ENCODE peak calls at places on chromosome 19, in nine cellular contexts. C, Y, M, G, S, Z, W, T and X are unnamed samples.

GRCh38 chr19:1259206-1259872 is 9.8 kb upstream of the CIRBP start:
- DNase-seq in T (peak), W (peak), C (peak), S (peak), G (peak), Y (peak), M (no peak), Z (peak), X (peak)

GRCh38 chr19:54803410-54803809 is at the start of gene KIR2DL4:
- DNase-seq in Y (no peak), Z (no peak), T (no peak), C (no peak), M (no peak), W (no peak), G (no peak), S (no peak), X (no peak)

GRCh38 chr19:37979547-37980082 is 72.6 kb downstream of the SIPA1L3 start:
- DNase-seq in S (no peak), Z (no peak), G (no peak), T (no peak), M (no peak), Y (peak), W (no peak), C (peak), X (no peak)

GRCh38 chr19:34173145-34173956 is 1.0 kb downstream of the LSM14A start:
- DNase-seq in G (peak), Y (peak), W (peak), Z (peak), M (no peak), S (peak), C (no peak), T (peak), X (peak)

GRCh38 chr19:7888145-7888825 is at the start of gene LRRC8E:
- DNase-seq in Y (peak), W (peak), G (no peak), S (peak), M (no peak), Z (peak), C (peak), T (no peak), X (peak)

GRCh38 chr19:2538096-2538757 is 62.3 kb downstream of the GADD45B start:
- DNase-seq in C (no peak), W (no peak), M (no peak), T (no peak), G (no peak), Z (peak), S (no peak), Y (no peak), X (no peak)

GRCh38 chr19:21566073-21566472 is 60.7 kb downstream of the ZNF429 start:
- DNase-seq in W (no peak), S (no peak), T (no peak), G (no peak), Z (no peak), C (no peak), Y (no peak), M (no peak), X (no peak)

GRCh38 chr19:48350856-48351255 is 12.9 kb downstream of the TMEM143 start:
- DNase-seq in S (no peak), T (no peak), W (no peak), Y (no peak), G (no peak), M (no peak), Z (no peak), C (no peak), X (no peak)

GRCh38 chr19:47239152-47239551 is 8.2 kb upstream of the BBC3 start:
- DNase-seq in W (no peak), C (no peak), M (no peak), Y (no peak), S (no peak), Z (no peak), T (no peak), G (no peak), X (peak)

GRCh38 chr19:17989425-17990094 is 18.4 kb upstream of the ARRDC2 start:
- DNase-seq in C (no peak), S (no peak), W (no peak), T (no peak), Y (no peak), G (no peak), Z (no peak), M (no peak), X (no peak)

GRCh38 chr19:30046522-30046921 is 104.5 kb downstream of the URI1 start:
- DNase-seq in S (peak), G (no peak), T (no peak), M (no peak), C (no peak), Y (no peak), Z (peak), W (no peak), X (peak)

GRCh38 chr19:15195987-15196682 is 4.7 kb downstream of the NOTCH3 start:
- DNase-seq in C (peak), W (no peak), M (no peak), Z (no peak), S (no peak), T (no peak), Y (peak), G (no peak), X (no peak)

GRCh38 chr19:13835791-13836723 is 40.8 kb downstream of the ZSWIM4 start:
- DNase-seq in T (no peak), C (peak), Y (no peak), Z (no peak), W (no peak), M (no peak), G (peak), S (no peak), X (peak)

GRCh38 chr19:48678201-48678600 is 5.4 kb upstream of the NTN5 start:
- DNase-seq in Z (no peak), G (no peak), W (peak), Y (peak), C (no peak), T (no peak), M (no peak), S (no peak), X (no peak)

GRCh38 chr19:31214997-31215396 is 134.2 kb downstream of the TSHZ3 start:
- DNase-seq in S (no peak), C (no peak), Y (no peak), M (no peak), W (no peak), Z (peak), T (no peak), G (no peak), X (peak)

GRCh38 chr19:38877781-38878574 is at the start of gene RINL:
- DNase-seq in T (no peak), Z (no peak), M (no peak), S (no peak), G (peak), W (no peak), Y (peak), C (peak), X (no peak)

GRCh38 chr19:45782162-45782623 is at the start of gene DMPK:
- DNase-seq in M (no peak), G (peak), S (no peak), Y (no peak), C (no peak), T (peak), W (peak), Z (no peak), X (peak)

GRCh38 chr19:1107655-1108261 is 4.0 kb downstream of the GPX4 start:
- DNase-seq in Y (no peak), M (no peak), T (no peak), S (peak), W (no peak), C (no peak), Z (no peak), G (no peak), X (no peak)

GRCh38 chr19:1825909-1826556 is 14.0 kb upstream of the ATP8B3 start:
- DNase-seq in W (peak), G (peak), S (peak), Y (peak), C (peak), Z (peak), M (no peak), T (peak), X (peak)

GRCh38 chr19:55160128-55160985 is 2.8 kb upstream of the TNNI3 start:
- DNase-seq in S (peak), T (peak), W (peak), C (peak), Z (peak), Y (peak), M (peak), G (peak), X (peak)

GRCh38 chr19:31232220-31232619 is 117.0 kb downstream of the TSHZ3 start:
- DNase-seq in G (no peak), Y (no peak), W (peak), C (no peak), M (peak), T (no peak), S (no peak), Z (peak), X (peak)

GRCh38 chr19:9431475-9431874 is 3.9 kb downstream of the ZNF266 start:
- DNase-seq in T (peak), Z (peak), Y (no peak), S (no peak), G (no peak), M (no peak), W (no peak), C (no peak), X (peak)

GRCh38 chr19:55247621-55248099 is 11.2 kb downstream of the PPP6R1 start:
- DNase-seq in M (no peak), T (peak), C (peak), Z (peak), W (peak), Y (no peak), S (peak), G (peak), X (peak)

GRCh38 chr19:6828698-6829633 is 56.5 kb downstream of the VAV1 start:
- DNase-seq in S (no peak), W (no peak), M (no peak), Z (no peak), G (no peak), Y (no peak), T (no peak), C (no peak), X (peak)
- H3K4me3 ChIP-seq in S (no peak), W (no peak), M (no peak), Z (no peak), G (no peak), Y (no peak), T (no peak), C (no peak), X (no peak)

GRCh38 chr19:5913739-5914357 is at the start of gene CAPS:
- DNase-seq in Y (peak), S (peak), Z (peak), M (peak), C (peak), G (peak), W (peak), T (no peak), X (peak)
- TF ChIP-seq CTCF in Y (no peak), S (no peak), Z (no peak), M (no peak), C (no peak), G (no peak), W (no peak), T (no peak), X (no peak)

DNA sequence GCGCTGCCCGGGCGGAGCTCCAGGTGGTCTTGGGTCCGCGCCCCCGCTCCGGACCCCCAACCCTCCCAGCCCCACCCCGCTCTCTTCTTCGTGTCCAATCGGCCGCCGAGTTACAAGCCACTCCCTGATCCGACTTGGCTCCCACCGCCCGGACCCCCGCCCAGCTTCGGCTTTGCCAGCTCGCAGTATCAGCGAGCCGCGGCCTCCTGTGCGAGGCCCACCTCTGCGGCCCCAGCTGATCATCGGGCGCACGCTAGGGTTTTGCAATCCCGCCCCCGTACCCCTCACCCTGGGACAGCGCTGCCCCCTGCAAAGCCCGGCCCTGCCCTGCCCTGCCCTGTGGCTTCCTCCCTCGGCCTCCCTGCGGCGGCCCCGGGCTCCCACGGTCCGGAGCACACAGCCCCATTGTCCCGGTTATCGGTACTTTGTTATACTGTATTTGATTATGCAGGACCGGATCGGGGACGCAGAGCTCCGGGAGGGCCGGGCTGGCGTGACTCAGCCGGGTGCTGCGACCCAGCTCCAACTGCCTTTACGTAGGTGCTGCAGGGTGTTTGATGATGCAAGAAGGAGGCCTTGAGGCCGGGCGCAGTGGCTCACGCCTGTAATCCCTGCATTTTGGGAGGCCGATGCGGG is 597 bp upstream of the LPAR2 start:
- DNase-seq in W (no peak), G (no peak), S (peak), C (peak), Y (peak), T (no peak), M (no peak), Z (peak), X (peak)
- H3K4me3 ChIP-seq in W (peak), G (peak), S (peak), C (peak), Y (peak), T (peak), M (no peak), Z (peak), X (peak)

DNA sequence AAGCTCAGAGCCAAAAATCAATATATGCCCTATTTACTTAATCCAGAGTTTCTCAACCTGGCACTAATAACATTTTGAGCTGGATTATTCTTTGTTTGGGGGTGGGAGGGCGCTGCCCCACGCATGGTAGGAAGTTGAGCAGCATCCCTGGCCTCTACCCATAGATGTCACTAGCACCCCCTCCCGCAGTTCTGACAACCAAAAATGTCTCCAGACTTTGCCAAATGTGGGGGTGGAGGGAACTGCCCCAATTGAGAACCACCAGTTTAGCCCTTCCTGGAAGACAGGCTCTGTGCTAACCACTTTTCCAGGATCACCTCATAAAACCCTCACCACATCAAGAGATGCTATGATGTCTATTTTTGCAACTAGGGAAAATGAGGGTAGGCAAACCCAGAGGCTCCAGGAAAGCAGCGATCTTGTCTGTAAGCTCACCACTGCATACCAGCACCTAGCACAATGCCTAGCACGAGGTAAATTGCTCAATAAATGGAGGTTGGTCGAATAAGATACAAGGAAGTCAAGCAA is 1.1 kb downstream of the TRIR start:
- DNase-seq in Z (peak), M (no peak), S (peak), W (peak), C (no peak), G (no peak), Y (no peak), T (no peak), X (peak)
- TF ChIP-seq CTCF in Z (peak), M (peak), S (peak), W (peak), C (peak), G (peak), Y (no peak), T (no peak), X (peak)

DNA sequence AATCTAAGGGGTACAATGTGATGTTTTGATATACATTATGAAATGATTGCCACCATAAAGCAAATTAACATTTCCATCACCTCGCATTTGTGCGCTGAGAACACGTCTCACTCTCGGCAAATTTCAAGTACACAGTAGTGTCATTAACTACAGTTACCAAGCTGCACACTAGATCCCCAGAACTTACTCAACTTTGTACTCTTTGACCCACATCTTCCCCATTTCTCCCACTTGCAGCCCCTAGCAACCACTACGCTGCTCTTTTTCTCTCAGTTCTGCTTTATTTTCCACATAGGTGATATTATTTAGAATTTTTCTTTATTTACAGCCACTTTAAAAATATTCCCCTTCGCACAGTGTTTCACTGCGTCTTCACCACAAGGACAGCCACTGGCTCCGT is 486.4 kb downstream of the UQCRFS1 start:
- DNase-seq in C (no peak), Y (no peak), Z (no peak), S (no peak), T (no peak), G (no peak), W (no peak), M (no peak), X (no peak)
- H3K4me3 ChIP-seq in C (no peak), Y (no peak), Z (no peak), S (no peak), T (no peak), G (no peak), W (no peak), M (no peak), X (peak)

DNA sequence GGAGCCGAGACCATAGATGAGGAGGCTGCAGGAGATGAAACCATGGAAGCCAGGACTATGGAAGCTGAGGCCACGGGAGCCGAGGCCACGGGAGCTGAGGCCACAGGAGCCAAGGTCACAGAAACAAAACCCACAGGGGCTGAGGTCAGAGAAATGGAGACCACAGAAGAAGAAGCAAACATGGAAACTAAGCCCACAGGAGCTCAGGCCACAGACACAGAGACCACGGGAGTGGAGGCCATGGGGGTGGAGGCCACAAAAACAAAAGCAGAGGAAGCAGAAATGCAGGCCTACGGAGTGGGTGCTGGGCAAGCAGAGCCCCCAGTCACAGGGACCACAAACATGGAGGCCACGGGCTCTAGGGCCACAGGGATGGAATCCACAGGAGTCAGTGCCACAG is 12.5 kb upstream of the EBI3 start:
- DNase-seq in G (no peak), Y (no peak), M (no peak), C (no peak), W (no peak), T (no peak), S (no peak), Z (no peak), X (no peak)
- TF ChIP-seq CTCF in G (no peak), Y (no peak), M (no peak), C (no peak), W (no peak), T (no peak), S (no peak), Z (no peak), X (no peak)

GRCh38 chr19:50657672-50658437 is 8.6 kb downstream of the C19orf81 start:
- DNase-seq in C (peak), S (peak), G (peak), Y (peak), Z (peak), M (peak), T (peak), W (peak), X (peak)
- H3K4me3 ChIP-seq in C (peak), S (peak), G (peak), Y (peak), Z (no peak), M (peak), T (peak), W (peak), X (peak)